ENCODE peak calls at places on chromosome 19, in nine cellular contexts. One of them, this sample, is unnamed.

GRCh38 chr19:7970716-7971448 is 27.4 kb upstream of the TIMM44 start:
- DNase-seq in CD4-positive, alpha-beta memory T cell: no peak
- DNase-seq in heart right ventricle: no peak
- DNase-seq in upper lobe of left lung: no peak
- DNase-seq in upper lobe of right lung: no peak
- DNase-seq in GM23338: peak
- DNase-seq in CD4-positive, alpha-beta T cell: no peak
- DNase-seq in sigmoid colon: no peak
- DNase-seq in kidney: peak
- DNase-seq in this sample: no peak

GRCh38 chr19:7257148-7258041 is 36.8 kb downstream of the INSR start:
- DNase-seq in CD4-positive, alpha-beta memory T cell: no peak
- DNase-seq in heart right ventricle: peak
- DNase-seq in upper lobe of left lung: peak
- DNase-seq in upper lobe of right lung: peak
- DNase-seq in GM23338: no peak
- DNase-seq in CD4-positive, alpha-beta T cell: no peak
- DNase-seq in sigmoid colon: peak
- DNase-seq in kidney: no peak
- DNase-seq in this sample: peak

GRCh38 chr19:11196406-11197287 is 698 bp downstream of the KANK2 start:
- DNase-seq in CD4-positive, alpha-beta memory T cell: no peak
- DNase-seq in heart right ventricle: peak
- DNase-seq in upper lobe of left lung: no peak
- DNase-seq in upper lobe of right lung: peak
- DNase-seq in GM23338: peak
- DNase-seq in CD4-positive, alpha-beta T cell: no peak
- DNase-seq in sigmoid colon: peak
- DNase-seq in kidney: peak
- DNase-seq in this sample: no peak

GRCh38 chr19:56314018-56314583 is 538 bp downstream of the ZSCAN5A start:
- DNase-seq in CD4-positive, alpha-beta memory T cell: no peak
- DNase-seq in heart right ventricle: no peak
- DNase-seq in upper lobe of left lung: no peak
- DNase-seq in upper lobe of right lung: no peak
- DNase-seq in GM23338: peak
- DNase-seq in CD4-positive, alpha-beta T cell: no peak
- DNase-seq in sigmoid colon: no peak
- DNase-seq in kidney: no peak
- DNase-seq in this sample: no peak

GRCh38 chr19:2221250-2221831 is 14.8 kb downstream of the PLEKHJ1 start:
- DNase-seq in CD4-positive, alpha-beta memory T cell: no peak
- DNase-seq in heart right ventricle: no peak
- DNase-seq in upper lobe of left lung: no peak
- DNase-seq in upper lobe of right lung: no peak
- DNase-seq in GM23338: no peak
- DNase-seq in CD4-positive, alpha-beta T cell: no peak
- DNase-seq in sigmoid colon: no peak
- DNase-seq in kidney: no peak
- DNase-seq in this sample: no peak

GRCh38 chr19:3366104-3366760 is at the start of gene NFIC:
- DNase-seq in CD4-positive, alpha-beta memory T cell: no peak
- DNase-seq in heart right ventricle: peak
- DNase-seq in upper lobe of left lung: peak
- DNase-seq in upper lobe of right lung: peak
- DNase-seq in GM23338: peak
- DNase-seq in CD4-positive, alpha-beta T cell: peak
- DNase-seq in sigmoid colon: peak
- DNase-seq in kidney: peak
- DNase-seq in this sample: peak

GRCh38 chr19:29943615-29944014 is 1.6 kb downstream of the URI1 start:
- DNase-seq in CD4-positive, alpha-beta memory T cell: no peak
- DNase-seq in heart right ventricle: no peak
- DNase-seq in upper lobe of left lung: no peak
- DNase-seq in upper lobe of right lung: no peak
- DNase-seq in GM23338: no peak
- DNase-seq in CD4-positive, alpha-beta T cell: no peak
- DNase-seq in sigmoid colon: no peak
- DNase-seq in kidney: no peak
- DNase-seq in this sample: no peak

GRCh38 chr19:41521860-41522555 is 54.0 kb upstream of the CEACAM21 start:
- DNase-seq in CD4-positive, alpha-beta memory T cell: peak
- DNase-seq in heart right ventricle: no peak
- DNase-seq in upper lobe of left lung: no peak
- DNase-seq in upper lobe of right lung: peak
- DNase-seq in GM23338: peak
- DNase-seq in CD4-positive, alpha-beta T cell: peak
- DNase-seq in sigmoid colon: no peak
- DNase-seq in kidney: peak
- DNase-seq in this sample: no peak

GRCh38 chr19:28258794-28259193 is 954.2 kb downstream of the UQCRFS1 start:
- DNase-seq in CD4-positive, alpha-beta memory T cell: no peak
- DNase-seq in heart right ventricle: no peak
- DNase-seq in upper lobe of left lung: no peak
- DNase-seq in upper lobe of right lung: no peak
- DNase-seq in GM23338: no peak
- DNase-seq in CD4-positive, alpha-beta T cell: no peak
- DNase-seq in sigmoid colon: no peak
- DNase-seq in kidney: no peak
- DNase-seq in this sample: no peak

GRCh38 chr19:17336872-17337674 is at the start of gene GTPBP3:
- DNase-seq in CD4-positive, alpha-beta memory T cell: peak
- DNase-seq in heart right ventricle: peak
- DNase-seq in upper lobe of left lung: peak
- DNase-seq in upper lobe of right lung: peak
- DNase-seq in GM23338: peak
- DNase-seq in CD4-positive, alpha-beta T cell: peak
- DNase-seq in sigmoid colon: peak
- DNase-seq in kidney: peak
- DNase-seq in this sample: peak

GRCh38 chr19:3492919-3493318 is 7.6 kb downstream of the DOHH start:
- DNase-seq in CD4-positive, alpha-beta memory T cell: no peak
- DNase-seq in heart right ventricle: no peak
- DNase-seq in upper lobe of left lung: no peak
- DNase-seq in upper lobe of right lung: no peak
- DNase-seq in GM23338: no peak
- DNase-seq in CD4-positive, alpha-beta T cell: no peak
- DNase-seq in sigmoid colon: no peak
- DNase-seq in kidney: no peak
- DNase-seq in this sample: no peak

GRCh38 chr19:10182847-10183246 is 11.9 kb downstream of the DNMT1 start:
- DNase-seq in CD4-positive, alpha-beta memory T cell: no peak
- DNase-seq in heart right ventricle: no peak
- DNase-seq in upper lobe of left lung: no peak
- DNase-seq in upper lobe of right lung: no peak
- DNase-seq in GM23338: no peak
- DNase-seq in CD4-positive, alpha-beta T cell: no peak
- DNase-seq in sigmoid colon: no peak
- DNase-seq in kidney: no peak
- DNase-seq in this sample: no peak

GRCh38 chr19:10183926-10184325 is 10.8 kb downstream of the DNMT1 start:
- DNase-seq in CD4-positive, alpha-beta memory T cell: no peak
- DNase-seq in heart right ventricle: no peak
- DNase-seq in upper lobe of left lung: no peak
- DNase-seq in upper lobe of right lung: no peak
- DNase-seq in GM23338: no peak
- DNase-seq in CD4-positive, alpha-beta T cell: no peak
- DNase-seq in sigmoid colon: no peak
- DNase-seq in kidney: peak
- DNase-seq in this sample: no peak

GRCh38 chr19:10180459-10180858 is 14.3 kb downstream of the DNMT1 start:
- DNase-seq in CD4-positive, alpha-beta memory T cell: no peak
- DNase-seq in heart right ventricle: no peak
- DNase-seq in upper lobe of left lung: no peak
- DNase-seq in upper lobe of right lung: no peak
- DNase-seq in GM23338: no peak
- DNase-seq in CD4-positive, alpha-beta T cell: no peak
- DNase-seq in sigmoid colon: no peak
- DNase-seq in kidney: no peak
- DNase-seq in this sample: no peak

GRCh38 chr19:10187315-10187714 is 7.4 kb downstream of the DNMT1 start:
- DNase-seq in CD4-positive, alpha-beta memory T cell: no peak
- DNase-seq in heart right ventricle: no peak
- DNase-seq in upper lobe of left lung: no peak
- DNase-seq in upper lobe of right lung: no peak
- DNase-seq in GM23338: no peak
- DNase-seq in CD4-positive, alpha-beta T cell: no peak
- DNase-seq in sigmoid colon: no peak
- DNase-seq in kidney: peak
- DNase-seq in this sample: no peak

DNA sequence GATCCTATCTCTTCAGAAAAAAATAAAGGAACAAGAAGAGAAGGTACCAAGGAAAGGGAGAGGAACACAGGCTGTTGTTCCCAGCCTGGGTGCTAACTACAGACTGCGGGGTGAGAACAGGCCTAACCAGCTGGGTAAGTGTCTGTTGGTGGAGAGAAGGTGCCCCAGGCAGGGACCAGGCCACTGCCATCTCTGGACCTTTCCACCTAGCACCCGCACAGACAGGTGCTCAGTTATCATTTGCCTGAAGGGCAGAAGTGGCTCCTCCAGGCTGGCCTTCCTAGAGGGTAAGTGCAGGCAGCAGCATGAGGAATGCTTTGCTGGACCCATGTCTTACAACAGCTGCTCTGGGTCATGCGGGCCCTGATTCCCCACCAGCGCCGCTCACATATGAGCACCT is 10.1 kb downstream of the DNMT1 start:
- DNase-seq in CD4-positive, alpha-beta memory T cell: no peak
- DNase-seq in heart right ventricle: no peak
- DNase-seq in upper lobe of left lung: no peak
- DNase-seq in upper lobe of right lung: no peak
- DNase-seq in GM23338: no peak
- DNase-seq in CD4-positive, alpha-beta T cell: no peak
- DNase-seq in sigmoid colon: no peak
- DNase-seq in kidney: peak
- DNase-seq in this sample: no peak
- H3K27ac ChIP-seq in CD4-positive, alpha-beta memory T cell: no peak
- H3K27ac ChIP-seq in heart right ventricle: no peak
- H3K27ac ChIP-seq in upper lobe of left lung: no peak
- H3K27ac ChIP-seq in upper lobe of right lung: no peak
- H3K27ac ChIP-seq in GM23338: no peak
- H3K27ac ChIP-seq in CD4-positive, alpha-beta T cell: no peak
- H3K27ac ChIP-seq in sigmoid colon: no peak
- H3K27ac ChIP-seq in kidney: no peak
- H3K27ac ChIP-seq in this sample: no peak

GRCh38 chr19:52291781-52292180 is 5.2 kb upstream of the ZNF480 start:
- DNase-seq in CD4-positive, alpha-beta memory T cell: no peak
- DNase-seq in heart right ventricle: no peak
- DNase-seq in upper lobe of left lung: no peak
- DNase-seq in upper lobe of right lung: no peak
- DNase-seq in GM23338: no peak
- DNase-seq in CD4-positive, alpha-beta T cell: no peak
- DNase-seq in sigmoid colon: no peak
- DNase-seq in kidney: no peak
- DNase-seq in this sample: no peak

GRCh38 chr19:52286256-52286655 is 10.7 kb upstream of the ZNF480 start:
- DNase-seq in CD4-positive, alpha-beta memory T cell: no peak
- DNase-seq in heart right ventricle: no peak
- DNase-seq in upper lobe of left lung: no peak
- DNase-seq in upper lobe of right lung: no peak
- DNase-seq in GM23338: no peak
- DNase-seq in CD4-positive, alpha-beta T cell: no peak
- DNase-seq in sigmoid colon: no peak
- DNase-seq in kidney: no peak
- DNase-seq in this sample: no peak
- H3K27ac ChIP-seq in CD4-positive, alpha-beta memory T cell: no peak
- H3K27ac ChIP-seq in heart right ventricle: no peak
- H3K27ac ChIP-seq in upper lobe of left lung: no peak
- H3K27ac ChIP-seq in upper lobe of right lung: no peak
- H3K27ac ChIP-seq in GM23338: no peak
- H3K27ac ChIP-seq in CD4-positive, alpha-beta T cell: no peak
- H3K27ac ChIP-seq in sigmoid colon: no peak
- H3K27ac ChIP-seq in kidney: no peak
- H3K27ac ChIP-seq in this sample: no peak

DNA sequence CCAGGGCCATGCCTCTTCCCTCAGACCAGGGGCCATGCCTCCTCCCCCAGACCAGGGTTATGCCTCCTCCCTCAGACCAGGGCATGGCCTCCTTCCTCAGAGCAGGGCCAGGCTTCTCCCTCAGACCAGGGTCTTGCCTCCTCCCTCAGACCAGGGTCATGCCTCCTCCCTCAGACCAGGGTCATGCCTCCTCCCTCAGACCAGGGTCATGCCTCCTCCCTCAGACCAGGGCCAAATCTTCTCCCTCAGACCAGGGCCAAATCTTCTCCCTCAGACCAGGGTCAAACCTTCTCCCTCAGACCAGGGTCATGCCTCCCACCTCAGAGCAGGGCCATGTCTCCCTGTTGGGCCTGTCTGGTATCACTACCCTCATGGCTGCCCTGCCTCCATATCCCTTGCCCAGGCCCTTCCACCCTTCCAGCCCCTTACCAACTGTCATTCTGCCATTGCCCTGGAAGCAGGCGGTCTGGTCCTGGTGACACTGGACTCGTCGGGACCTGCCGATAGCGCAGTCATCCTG is 4.2 kb downstream of the LYPD5 start:
- DNase-seq in CD4-positive, alpha-beta memory T cell: no peak
- DNase-seq in heart right ventricle: no peak
- DNase-seq in upper lobe of left lung: no peak
- DNase-seq in upper lobe of right lung: no peak
- DNase-seq in GM23338: no peak
- DNase-seq in CD4-positive, alpha-beta T cell: no peak
- DNase-seq in sigmoid colon: no peak
- DNase-seq in kidney: no peak
- DNase-seq in this sample: no peak
- H3K27ac ChIP-seq in CD4-positive, alpha-beta memory T cell: peak
- H3K27ac ChIP-seq in heart right ventricle: no peak
- H3K27ac ChIP-seq in upper lobe of left lung: peak
- H3K27ac ChIP-seq in upper lobe of right lung: no peak
- H3K27ac ChIP-seq in GM23338: no peak
- H3K27ac ChIP-seq in CD4-positive, alpha-beta T cell: no peak
- H3K27ac ChIP-seq in sigmoid colon: peak
- H3K27ac ChIP-seq in kidney: no peak
- H3K27ac ChIP-seq in this sample: no peak

DNA sequence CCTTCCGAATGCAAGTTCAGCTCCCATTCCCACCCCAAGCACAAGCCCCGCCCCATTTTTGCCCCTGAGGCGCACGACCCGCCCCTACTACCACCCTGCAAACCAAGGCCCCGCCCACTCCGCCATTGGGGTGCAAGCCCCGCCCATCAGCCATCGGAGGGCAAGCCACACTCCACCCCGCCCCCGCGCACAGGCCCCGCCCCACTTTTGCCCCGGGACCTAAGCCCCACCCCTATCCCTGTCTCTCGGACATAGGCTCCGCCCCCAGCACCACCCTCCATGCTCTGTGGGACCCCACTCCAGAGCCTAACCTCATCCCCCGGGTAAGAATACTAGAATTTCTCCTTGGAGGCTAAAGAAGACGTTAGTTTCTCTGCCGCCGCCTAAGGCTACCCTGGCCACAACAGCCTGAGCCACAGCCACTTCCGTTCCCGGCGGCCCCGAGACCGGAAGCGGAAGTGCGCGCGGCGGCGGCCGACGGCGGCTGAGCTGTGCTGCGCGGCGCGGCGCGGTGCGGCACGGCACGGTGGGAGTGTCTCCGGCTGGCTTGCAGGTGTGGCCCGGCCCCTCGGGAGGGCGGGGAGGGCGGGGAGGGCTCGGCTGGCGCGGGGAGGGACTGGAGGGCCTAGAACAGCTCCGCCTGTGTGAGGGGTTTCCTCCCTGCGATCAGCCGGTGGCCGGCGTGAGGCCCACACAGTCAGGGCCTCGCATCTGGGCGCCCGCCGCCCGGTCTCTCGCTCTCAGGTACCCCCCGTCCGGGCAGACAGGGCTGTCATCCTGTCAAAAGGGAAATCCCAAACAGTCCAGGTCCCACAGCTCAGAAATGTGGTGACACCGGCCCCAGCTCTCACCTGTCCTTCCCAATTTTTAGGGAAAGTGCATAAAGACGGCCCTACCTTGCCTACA is at the start of gene ZNF333:
- DNase-seq in CD4-positive, alpha-beta memory T cell: peak
- DNase-seq in heart right ventricle: peak
- DNase-seq in upper lobe of left lung: peak
- DNase-seq in upper lobe of right lung: peak
- DNase-seq in GM23338: peak
- DNase-seq in CD4-positive, alpha-beta T cell: peak
- DNase-seq in sigmoid colon: peak
- DNase-seq in kidney: peak
- DNase-seq in this sample: peak
- H3K27ac ChIP-seq in CD4-positive, alpha-beta memory T cell: peak
- H3K27ac ChIP-seq in heart right ventricle: peak
- H3K27ac ChIP-seq in upper lobe of left lung: peak
- H3K27ac ChIP-seq in upper lobe of right lung: peak
- H3K27ac ChIP-seq in GM23338: peak
- H3K27ac ChIP-seq in CD4-positive, alpha-beta T cell: peak
- H3K27ac ChIP-seq in sigmoid colon: peak
- H3K27ac ChIP-seq in kidney: peak
- H3K27ac ChIP-seq in this sample: peak

This sample was measured in caudate nucleus.